ENCODE peak calls at places on chromosomes 3 and 15, in six cellular contexts. B is adrenal gland, P is prostate gland, I is lung, M is tibial nerve, F is neural progenitor cell. V is an unnamed sample.

GRCh38 chr3:66991478-66991877 is 6.6 kb upstream of the KBTBD8 start:
- DNase-seq in I (no peak), M (no peak), P (no peak), B (no peak), F (no peak), V (no peak)

GRCh38 chr15:49895337-49896223 is 223.5 kb downstream of the ATP8B4 start:
- DNase-seq in I (no peak), B (no peak), P (no peak), F (peak; percentile 81), M (no peak), V (no peak)

GRCh38 chr3:30625541-30626438 is 19.4 kb downstream of the TGFBR2 start:
- DNase-seq in M (no peak), B (no peak), F (no peak), P (no peak), I (no peak), V (no peak)

GRCh38 chr15:99090011-99090699 is 14.7 kb upstream of the SYNM start:
- DNase-seq in B (no peak), M (no peak), P (no peak), I (no peak), F (no peak), V (no peak)

GRCh38 chr3:37863949-37864822 is 2.5 kb downstream of the CTDSPL start:
- DNase-seq in P (no peak), F (no peak), B (no peak), I (no peak), M (no peak), V (no peak)

GRCh38 chr15:22902046-22902445 is 63.6 kb downstream of the NIPA2 start:
- DNase-seq in I (no peak), F (no peak), P (no peak), B (no peak), M (no peak), V (no peak)

GRCh38 chr15:31216210-31216911 is 110.3 kb upstream of the KLF13 start:
- DNase-seq in M (peak; percentile 87), B (peak; percentile 70), P (peak; percentile 49), F (peak; percentile 80), I (peak; percentile 97), V (peak; percentile 95)

GRCh38 chr3:188106006-188106405 is 48.0 kb upstream of the LPP start:
- DNase-seq in F (no peak), P (no peak), M (no peak), B (no peak), I (no peak), V (no peak)

GRCh38 chr15:31267161-31268107 is 59.2 kb upstream of the KLF13 start:
- DNase-seq in P (peak; percentile 1), I (peak; percentile 27), M (no peak), F (peak; percentile 2), B (no peak), V (peak; percentile 11)

GRCh38 chr15:87591042-87591441 is 665.5 kb downstream of the NTRK3 start:
- DNase-seq in P (no peak), F (no peak), B (no peak), M (no peak), I (no peak), V (no peak)

GRCh38 chr15:34644061-34644460 is 60.6 kb upstream of the GOLGA8B start:
- DNase-seq in F (no peak), M (no peak), B (no peak), P (no peak), I (no peak), V (no peak)

GRCh38 chr3:164476631-164477030 is 601.7 kb downstream of the SI start:
- DNase-seq in I (no peak), P (no peak), M (no peak), F (no peak), B (no peak), V (no peak)

GRCh38 chr3:7766530-7766929 is 735.1 kb upstream of the LMCD1 start:
- DNase-seq in F (no peak), P (no peak), I (no peak), M (no peak), B (no peak), V (no peak)

GRCh38 chr3:125024817-125025216 is 31.0 kb downstream of the HEG1 start:
- DNase-seq in M (no peak), B (no peak), P (peak; percentile 53), F (no peak), I (no peak), V (peak; percentile 48)

GRCh38 chr3:129663045-129663446 is 56.6 kb upstream of the PLXND1 start:
- DNase-seq in M (no peak), B (no peak), I (no peak), F (peak; percentile 11), P (peak; percentile 44), V (no peak)

GRCh38 chr3:182525975-182526374 is 267.3 kb upstream of the ATP11B start:
- DNase-seq in I (no peak), F (no peak), P (no peak), B (no peak), M (no peak), V (no peak)

GRCh38 chr3:189776163-189776824 is 145.1 kb downstream of the TP63 start:
- DNase-seq in F (peak; percentile 57), M (no peak), P (no peak), I (no peak), B (no peak), V (no peak)

GRCh38 chr15:63348392-63348791 is 33.3 kb downstream of the CA12 start:
- DNase-seq in I (peak; percentile 52), P (peak; percentile 79), F (no peak), B (peak; percentile 65), M (no peak), V (peak; percentile 64)

GRCh38 chr3:185342458-185343169 is 20.3 kb upstream of the MAP3K13 start:
- DNase-seq in M (no peak), I (no peak), P (no peak), B (no peak), F (no peak), V (no peak)

GRCh38 chr3:136196064-136196400 is at the start of gene MSL2:
- DNase-seq in F (no peak), P (no peak), M (no peak), B (no peak), I (no peak), V (peak; percentile 82)

GRCh38 chr3:129971368-129972052 is 3.0 kb upstream of the TRH start:
- DNase-seq in B (no peak), M (no peak), F (peak; percentile 23), P (no peak), I (no peak), V (no peak)

GRCh38 chr3:30672959-30673358 is 66.6 kb downstream of the TGFBR2 start:
- DNase-seq in B (no peak), M (no peak), P (no peak), F (no peak), I (no peak), V (no peak)

GRCh38 chr3:107594870-107595269 is 72.1 kb downstream of the BBX start:
- DNase-seq in P (no peak), F (no peak), M (no peak), B (no peak), I (no peak), V (no peak)

GRCh38 chr3:8220291-8220690 is 281.3 kb upstream of the LMCD1 start:
- DNase-seq in M (no peak), P (no peak), I (no peak), F (no peak), B (no peak), V (no peak)

GRCh38 chr3:87318609-87319008 is 42.2 kb upstream of the POU1F1 start:
- DNase-seq in I (no peak), M (no peak), P (no peak), F (no peak), B (no peak), V (no peak)

GRCh38 chr15:46304320-46304719 is 669.5 kb downstream of the SQOR start:
- DNase-seq in B (no peak), M (no peak), I (no peak), P (no peak), F (peak; percentile 50), V (no peak)

GRCh38 chr3:108728934-108729333 is 28.3 kb downstream of the RETNLB start:
- DNase-seq in I (no peak), P (no peak), M (no peak), F (no peak), B (no peak), V (no peak)

GRCh38 chr3:181358060-181358459 is 353.7 kb upstream of the SOX2 start:
- DNase-seq in M (no peak), P (no peak), I (no peak), F (no peak), B (no peak), V (no peak)
- TF ChIP-seq CTCF in M (no peak), P (no peak), I (no peak), F (no peak), B (no peak), V (no peak)

DNA sequence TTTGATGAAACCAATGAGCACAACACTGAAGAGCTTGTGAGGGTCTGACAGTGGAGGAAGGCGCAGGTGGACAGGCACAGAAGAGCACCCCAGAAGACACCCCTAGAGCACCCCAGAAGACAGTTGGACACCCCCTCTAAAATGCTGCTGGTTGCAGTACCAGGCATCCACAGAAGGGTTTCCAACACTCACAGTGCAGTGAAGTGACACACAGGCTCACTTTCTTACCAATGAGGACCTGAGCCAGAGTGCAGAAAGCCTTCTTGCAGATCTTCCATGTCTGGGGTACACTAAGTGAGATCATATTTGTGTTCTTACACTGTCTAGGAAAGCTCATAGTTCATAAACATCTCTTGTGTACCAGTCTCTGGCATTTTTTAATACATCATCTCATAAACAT is 27.6 kb downstream of the CCNL1 start:
- DNase-seq in F (no peak), M (no peak), P (no peak), B (no peak), I (no peak), V (no peak)
- H3K4me1 ChIP-seq in F (peaks cover 22% of the 10 kb centered on the region), M (no peaks in the 10 kb centered on the region), P (peaks cover 56% of the 10 kb centered on the region), B (peaks cover 56% of the 10 kb centered on the region), I (peaks cover 9% of the 10 kb centered on the region), V (peaks cover 100% of the 10 kb centered on the region)

DNA sequence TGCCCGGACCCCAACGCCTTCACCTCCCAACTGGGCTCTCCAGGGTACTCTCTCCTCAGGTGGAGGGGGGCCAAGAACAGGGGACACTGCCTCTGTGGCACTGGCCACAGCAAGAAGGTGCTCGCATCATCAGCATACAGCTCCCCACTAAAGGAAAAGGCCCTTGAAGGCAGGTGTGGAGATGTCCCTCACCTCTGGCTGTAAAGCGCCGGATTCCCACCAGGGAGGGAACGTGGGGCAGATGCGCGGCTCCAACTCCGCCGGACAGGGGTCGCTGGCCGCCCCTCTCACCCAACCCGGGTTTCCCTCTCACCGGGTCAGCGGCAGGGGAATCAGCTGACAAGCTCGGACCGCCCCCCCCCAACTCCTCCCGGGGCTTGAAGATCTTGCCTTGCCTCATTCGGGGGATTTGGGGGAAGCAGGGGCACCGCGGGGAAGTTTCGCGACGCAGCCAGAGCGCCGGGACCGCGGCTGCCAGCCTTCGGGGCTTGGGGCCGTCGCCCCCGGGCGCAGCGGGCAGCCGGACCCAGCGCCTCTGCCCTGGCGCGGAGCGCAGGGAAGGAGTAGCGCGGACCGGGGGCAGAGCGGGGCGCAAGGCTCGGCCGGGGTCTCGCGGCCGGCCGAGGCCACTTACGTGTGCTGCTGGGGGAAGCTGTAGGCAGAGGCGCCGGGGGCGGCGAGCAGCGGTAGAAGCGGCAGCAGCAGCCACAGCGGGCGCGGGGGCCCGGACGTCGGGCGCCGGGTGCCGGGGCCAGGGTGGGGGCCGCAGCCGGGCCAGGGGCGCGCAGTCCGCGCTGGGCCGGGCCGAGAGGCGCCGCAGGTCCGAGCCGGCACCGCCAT is 630 bp downstream of the CACNA2D2 start:
- DNase-seq in F (peak; percentile 79), B (no peak), I (no peak), P (no peak), M (no peak), V (no peak)
- H3K27ac ChIP-seq in F (no peak overlapping the region), B (no peak overlapping the region), I (no peak overlapping the region), P (peak overlapping the region; percentile 68), M (no peak overlapping the region), V (peak overlapping the region; percentile 63)

DNA sequence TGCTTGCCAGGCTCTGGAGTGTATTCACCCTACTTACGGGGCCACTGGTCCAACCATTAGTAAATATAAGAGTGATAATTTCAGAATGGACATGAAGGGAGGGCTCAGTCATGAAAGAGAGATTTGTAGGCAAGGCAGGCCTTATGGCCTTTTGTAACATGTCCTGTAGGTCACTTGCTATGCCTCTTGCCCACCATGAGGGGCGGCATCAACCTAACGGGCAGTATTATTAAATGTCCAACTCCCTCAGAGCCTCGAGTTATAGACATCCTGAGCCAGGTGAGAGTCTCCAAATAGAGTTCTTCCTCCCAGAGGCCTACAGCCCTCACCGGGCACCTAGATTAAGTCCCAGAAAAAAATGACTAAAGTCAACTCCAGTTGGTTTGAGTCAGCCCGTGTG is 30.2 kb downstream of the ONECUT1 start:
- DNase-seq in F (no peak), I (no peak), B (no peak), M (no peak), P (no peak), V (no peak)
- TF ChIP-seq CTCF in F (peak; percentile 23), I (no peak), B (no peak), M (no peak), P (no peak), V (no peak)